ENCODE peak calls at places on chromosomes 5 and 9, in seven cellular contexts. E is stimulated activated CD8-positive, alpha-beta memory T cell treated with anti-CD3 and anti-CD28 coated beads, Interleukin-4, amount 100 ng/mL, for 24 hours; D is activated CD4-positive, alpha-beta memory T cell treated with anti-CD3 and anti-CD28 coated beads, Interleukin-2, amount 10 ng/mL, durations not matched to agents 7 days and 5 days; T is memory B cell; L is pons; S is Kasumi-1; W is activated T-cell treated with anti-CD3 and anti-CD28 coated beads for 1 hour. B is an unnamed sample.

GRCh38 chr9:18910858-18911257 is 122.2 kb downstream of the SAXO1 start:
- DNase-seq in E (no peak), D (no peak), T (no peak), L (no peak), S (peak), W (no peak), B (no peak)

GRCh38 chr5:179326176-179326997 is 18.9 kb downstream of the ADAMTS2 start:
- DNase-seq in E (no peak), D (no peak), T (no peak), L (no peak), S (no peak), W (no peak), B (peak)

GRCh38 chr5:181187500-181188213 is 17.3 kb downstream of the TRIM7 start:
- DNase-seq in E (no peak), D (peak), T (peak), L (peak), S (no peak), W (no peak), B (peak)

GRCh38 chr5:116577064-116577788 is 2.6 kb upstream of the SEMA6A start:
- DNase-seq in E (no peak), D (no peak), T (no peak), L (no peak), S (no peak), W (no peak), B (no peak)

GRCh38 chr9:111161015-111161415 is 122.7 kb upstream of the LPAR1 start:
- DNase-seq in E (no peak), D (no peak), T (no peak), L (no peak), S (no peak), W (no peak), B (no peak)

GRCh38 chr5:154214236-154215106 is 23.9 kb downstream of the GALNT10 start:
- DNase-seq in E (no peak), D (no peak), T (no peak), L (no peak), S (no peak), W (no peak), B (no peak)

GRCh38 chr5:59569608-59570334 is 323.8 kb downstream of the PDE4D start:
- DNase-seq in E (no peak), D (no peak), T (no peak), L (peak), S (no peak), W (no peak), B (no peak)

GRCh38 chr5:111271885-111272284 is 47.7 kb downstream of the CAMK4 start:
- DNase-seq in E (no peak), D (no peak), T (no peak), L (no peak), S (no peak), W (no peak), B (no peak)

GRCh38 chr9:123525424-123525823 is 169.4 kb downstream of the CRB2 start:
- DNase-seq in E (no peak), D (no peak), T (no peak), L (no peak), S (no peak), W (no peak), B (no peak)

GRCh38 chr5:62732677-62733121 is 154.1 kb downstream of the LRRC70 start:
- DNase-seq in E (no peak), D (no peak), T (no peak), L (peak), S (peak), W (no peak), B (no peak)

GRCh38 chr5:59274130-59274529 is 619.4 kb downstream of the PDE4D start:
- DNase-seq in E (no peak), D (no peak), T (no peak), L (no peak), S (no peak), W (no peak), B (no peak)

GRCh38 chr9:121350993-121351561 is 19.0 kb downstream of the STOM start:
- DNase-seq in E (no peak), D (no peak), T (no peak), L (peak), S (no peak), W (no peak), B (no peak)

GRCh38 chr5:111680737-111681413 is 76.1 kb downstream of the NREP start:
- DNase-seq in E (no peak), D (no peak), T (no peak), L (peak), S (peak), W (no peak), B (no peak)

GRCh38 chr9:5799314-5799713 is 33.6 kb downstream of the ERMP1 start:
- DNase-seq in E (no peak), D (no peak), T (no peak), L (peak), S (peak), W (no peak), B (no peak)

GRCh38 chr9:114434878-114435311 is 47.1 kb upstream of the AKNA start:
- DNase-seq in E (no peak), D (no peak), T (no peak), L (peak), S (peak), W (no peak), B (no peak)

GRCh38 chr5:149422429-149423286 is 43.6 kb upstream of the IL17B start:
- DNase-seq in E (no peak), D (no peak), T (no peak), L (no peak), S (peak), W (no peak), B (no peak)

GRCh38 chr5:95283761-95284511 is 958 bp downstream of the MCTP1 start:
- DNase-seq in E (no peak), D (peak), T (peak), L (no peak), S (peak), W (no peak), B (no peak)

GRCh38 chr5:132094393-132095076 is 20.9 kb downstream of the CSF2 start:
- DNase-seq in E (no peak), D (no peak), T (no peak), L (no peak), S (no peak), W (no peak), B (no peak)

GRCh38 chr9:104280711-104281110 is 186.6 kb downstream of the SMC2 start:
- DNase-seq in E (no peak), D (no peak), T (no peak), L (no peak), S (no peak), W (no peak), B (no peak)

GRCh38 chr5:140243855-140244254 is 59.0 kb downstream of the PFDN1 start:
- DNase-seq in E (no peak), D (no peak), T (no peak), L (no peak), S (no peak), W (no peak), B (no peak)

GRCh38 chr9:128249914-128250838 is 25.6 kb downstream of the GOLGA2 start:
- DNase-seq in E (peak), D (peak), T (peak), L (no peak), S (no peak), W (peak), B (peak)

GRCh38 chr5:98109561-98110006 is 663.9 kb upstream of the RGMB start:
- DNase-seq in E (no peak), D (no peak), T (no peak), L (peak), S (no peak), W (no peak), B (no peak)

GRCh38 chr5:110760158-110760557 is 21.4 kb downstream of the SLC25A46 start:
- DNase-seq in E (no peak), D (no peak), T (no peak), L (no peak), S (no peak), W (no peak), B (no peak)

GRCh38 chr9:13139641-13140171 is 139.8 kb downstream of the MPDZ start:
- DNase-seq in E (no peak), D (no peak), T (no peak), L (peak), S (no peak), W (no peak), B (no peak)

GRCh38 chr5:54477941-54478478 is 22.5 kb downstream of the HSPB3 start:
- DNase-seq in E (no peak), D (no peak), T (no peak), L (no peak), S (no peak), W (no peak), B (no peak)

GRCh38 chr5:8033261-8033660 is 164.3 kb downstream of the MTRR start:
- DNase-seq in E (no peak), D (no peak), T (no peak), L (no peak), S (no peak), W (no peak), B (no peak)

GRCh38 chr5:76082790-76083554 is at the start of gene SV2C:
- DNase-seq in E (peak), D (peak), T (no peak), L (no peak), S (peak), W (no peak), B (no peak)

GRCh38 chr5:115549154-115549553 is 4.6 kb upstream of the FEM1C start:
- DNase-seq in E (no peak), D (no peak), T (no peak), L (no peak), S (no peak), W (no peak), B (no peak)

GRCh38 chr9:131714161-131714646 is 25.7 kb downstream of the RAPGEF1 start:
- DNase-seq in E (no peak), D (no peak), T (no peak), L (no peak), S (no peak), W (no peak), B (no peak)

GRCh38 chr5:156647034-156647451 is 203.1 kb upstream of the PPP1R2B start:
- DNase-seq in E (no peak), D (no peak), T (no peak), L (no peak), S (no peak), W (no peak), B (no peak)

GRCh38 chr5:181243521-181244307 is at the start of gene RACK1:
- DNase-seq in E (peak), D (peak), T (peak), L (peak), S (no peak), W (peak), B (peak)